ENCODE peak calls at places on chromosomes 6 and 20, in seven cellular contexts. X is HCT116, C is psoas muscle, M is AG04450, F is stomach, Y is epithelial cell of proximal tubule, H is AG10803. W is an unnamed sample.

GRCh38 chr20:43379239-43379917 is 78.3 kb upstream of the SRSF6 start:
- DNase-seq in X (no peak), C (no peak), M (peak), F (no peak), Y (peak), H (peak), W (peak)

GRCh38 chr6:170049641-170050491 is 241.0 kb downstream of the DLL1 start:
- DNase-seq in X (no peak), C (peak), M (peak), F (peak), Y (no peak), H (peak), W (peak)

GRCh38 chr6:91482498-91482897 is 895.6 kb upstream of the MAP3K7 start:
- DNase-seq in X (no peak), C (no peak), M (no peak), F (no peak), Y (no peak), H (no peak), W (no peak)

GRCh38 chr6:4466260-4466659 is 309.9 kb upstream of the CDYL start:
- DNase-seq in X (no peak), C (no peak), M (no peak), F (peak), Y (peak), H (no peak), W (peak)

GRCh38 chr6:127690092-127690491 is 113.1 kb downstream of the C6orf58 start:
- DNase-seq in X (peak), C (no peak), M (peak), F (no peak), Y (no peak), H (peak), W (peak)

GRCh38 chr6:23647045-23647444 is 479.0 kb upstream of the NRSN1 start:
- DNase-seq in X (no peak), C (no peak), M (no peak), F (no peak), Y (no peak), H (no peak), W (no peak)

GRCh38 chr20:62625921-62626547 is 16.3 kb upstream of the SLCO4A1 start:
- DNase-seq in X (no peak), C (no peak), M (no peak), F (no peak), Y (no peak), H (no peak), W (no peak)

GRCh38 chr20:4112490-4113420 is 97.4 kb upstream of the RNF24 start:
- DNase-seq in X (no peak), C (peak), M (no peak), F (peak), Y (no peak), H (peak), W (peak)

GRCh38 chr6:30547454-30547853 is 8.8 kb downstream of the GNL1 start:
- DNase-seq in X (no peak), C (no peak), M (no peak), F (no peak), Y (no peak), H (no peak), W (no peak)

GRCh38 chr20:44702776-44703175 is 12.4 kb upstream of the CCN5 start:
- DNase-seq in X (no peak), C (peak), M (peak), F (peak), Y (no peak), H (peak), W (peak)

GRCh38 chr20:48275737-48276342 is 490.6 kb upstream of the SULF2 start:
- DNase-seq in X (no peak), C (no peak), M (no peak), F (no peak), Y (no peak), H (no peak), W (no peak)

GRCh38 chr20:3494218-3494617 is 23.4 kb downstream of the ATRN start:
- DNase-seq in X (no peak), C (no peak), M (no peak), F (no peak), Y (no peak), H (no peak), W (no peak)

GRCh38 chr6:18545726-18546125 is 158.6 kb downstream of the RNF144B start:
- DNase-seq in X (no peak), C (no peak), M (no peak), F (no peak), Y (no peak), H (no peak), W (peak)

GRCh38 chr6:92587521-92587920 is 831.8 kb downstream of the EPHA7 start:
- DNase-seq in X (no peak), C (no peak), M (no peak), F (no peak), Y (no peak), H (no peak), W (no peak)
- H3K4me3 ChIP-seq in X (no peak), C (no peak), M (no peak), F (no peak), Y (no peak), H (no peak), W (no peak)

DNA sequence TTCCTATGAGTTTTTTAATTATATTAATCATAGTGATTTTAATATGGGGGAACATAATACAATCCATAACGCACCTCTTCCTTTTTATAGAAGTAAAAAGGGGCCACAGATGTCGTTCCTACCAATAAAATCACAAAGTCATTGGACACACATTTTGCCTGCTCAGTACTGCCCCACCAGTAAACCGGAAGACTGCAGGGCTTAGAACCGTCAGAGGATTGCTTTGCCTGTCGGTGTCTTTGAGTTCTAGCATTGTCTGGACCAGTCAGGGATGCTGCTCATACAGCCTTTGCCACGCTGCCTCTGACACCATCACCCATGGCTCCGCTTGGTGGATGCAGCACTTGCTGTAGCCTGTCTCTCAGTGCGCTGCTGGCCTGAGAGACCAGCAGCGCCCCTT is 853.6 kb downstream of the C6orf118 start:
- DNase-seq in X (no peak), C (no peak), M (no peak), F (no peak), Y (no peak), H (no peak), W (no peak)
- TF ChIP-seq CTCF in X (no peak), C (no peak), M (no peak), F (no peak), Y (no peak), H (no peak), W (no peak)

DNA sequence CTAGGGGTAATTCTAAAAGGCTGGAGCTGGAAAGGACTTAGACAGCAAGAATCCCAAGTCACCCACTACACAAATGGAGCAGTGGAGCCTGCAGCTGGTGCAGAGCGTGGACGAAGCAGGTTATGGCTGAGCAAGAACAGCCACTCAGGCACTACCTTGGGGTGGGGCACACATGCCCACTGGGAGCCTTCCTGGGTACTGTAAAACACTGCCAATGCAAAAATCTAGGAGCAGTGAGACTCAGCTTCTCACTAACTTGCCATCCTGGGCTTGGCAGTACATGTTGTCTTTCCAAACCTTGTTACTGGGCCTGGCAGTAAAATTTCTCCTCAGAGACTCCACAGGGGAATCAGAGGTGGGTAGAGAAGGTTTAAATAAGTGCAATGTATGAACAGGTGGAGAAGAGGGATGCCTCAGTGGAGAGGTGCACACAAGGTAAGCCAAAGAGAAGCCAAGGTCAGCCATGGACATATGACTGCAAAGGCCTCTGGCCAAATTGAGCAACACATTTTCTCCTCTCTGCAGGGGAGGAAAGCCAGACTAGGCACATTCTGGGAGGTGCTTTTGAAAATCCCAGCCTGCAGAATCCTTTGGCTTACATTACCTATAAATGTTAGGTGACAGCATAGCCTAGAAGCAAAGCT is 105.6 kb downstream of the TNFRSF21 start:
- DNase-seq in X (no peak), C (no peak), M (no peak), F (no peak), Y (no peak), H (no peak), W (no peak)
- H3K4me3 ChIP-seq in X (no peak), C (no peak), M (no peak), F (no peak), Y (no peak), H (no peak), W (no peak)

DNA sequence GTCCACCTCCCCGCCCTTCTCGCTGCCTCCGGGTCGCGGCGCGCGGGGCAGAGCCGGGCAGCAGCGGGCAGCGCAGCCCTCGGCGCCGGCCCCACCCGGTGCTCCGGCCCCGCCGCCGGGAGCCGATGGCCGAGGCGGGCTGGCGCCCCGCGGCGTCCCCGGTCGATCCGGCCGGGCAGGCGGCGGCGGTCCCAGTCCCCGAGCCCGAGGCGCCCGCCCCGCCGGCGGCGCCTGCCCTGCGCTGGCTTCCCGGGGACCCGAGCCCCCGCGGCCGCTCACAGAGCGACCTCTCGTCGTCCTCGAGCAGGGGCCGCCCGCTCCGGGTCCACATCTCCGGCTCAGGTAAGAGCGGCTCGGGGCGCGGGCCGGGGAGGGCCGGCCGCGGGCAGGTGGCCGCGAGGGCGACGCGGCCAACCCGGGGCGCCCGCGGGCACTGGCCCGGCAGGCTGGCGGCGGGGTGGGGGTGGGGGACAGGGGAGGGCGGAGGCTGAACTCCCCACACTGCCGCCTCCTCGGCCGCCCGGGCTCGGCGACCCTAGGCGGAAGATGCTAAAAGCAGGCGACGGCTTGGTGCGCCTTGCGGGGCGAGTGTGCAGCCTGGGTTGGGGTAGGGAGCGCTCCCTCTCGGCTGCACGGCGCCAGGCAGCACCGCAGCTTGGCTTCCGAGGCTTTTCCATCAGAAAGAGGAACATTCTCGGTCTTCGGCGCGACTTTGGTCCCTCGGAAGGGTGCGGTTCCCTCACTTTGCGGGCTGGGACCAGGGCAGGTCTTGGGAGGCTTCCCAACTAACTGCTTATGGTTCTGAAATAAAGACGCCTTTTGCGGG is 25.6 kb upstream of the FUCA2 start:
- DNase-seq in X (peak), C (peak), M (no peak), F (peak), Y (no peak), H (peak), W (peak)
- TF ChIP-seq CTCF in X (peak), C (peak), M (peak), F (no peak), Y (peak), H (peak), W (peak)

GRCh38 chr6:7155871-7156579 is 48.3 kb downstream of the RREB1 start:
- DNase-seq in X (no peak), C (no peak), M (no peak), F (no peak), Y (no peak), H (no peak), W (no peak)
- H3K4me3 ChIP-seq in X (no peak), C (no peak), M (no peak), F (no peak), Y (no peak), H (no peak), W (no peak)

GRCh38 chr6:49548613-49549304 is 1.7 kb upstream of the C6orf141 start:
- DNase-seq in X (no peak), C (no peak), M (no peak), F (no peak), Y (no peak), H (no peak), W (no peak)
- TF ChIP-seq CTCF in X (peak), C (no peak), M (no peak), F (no peak), Y (peak), H (no peak), W (peak)

GRCh38 chr6:37535701-37536461 is 36.2 kb upstream of the CCDC167 start:
- DNase-seq in X (no peak), C (no peak), M (no peak), F (peak), Y (no peak), H (no peak), W (no peak)
- H3K4me3 ChIP-seq in X (no peak), C (peak), M (peak), F (peak), Y (no peak), H (no peak), W (no peak)

GRCh38 chr20:58709013-58709702 is 16.6 kb downstream of the NPEPL1 start:
- DNase-seq in X (no peak), C (no peak), M (no peak), F (peak), Y (no peak), H (no peak), W (no peak)
- TF ChIP-seq CTCF in X (no peak), C (no peak), M (no peak), F (no peak), Y (no peak), H (no peak), W (no peak)

GRCh38 chr20:33570743-33571142 is 80.8 kb downstream of the CBFA2T2 start:
- DNase-seq in X (no peak), C (no peak), M (no peak), F (no peak), Y (no peak), H (no peak), W (no peak)

GRCh38 chr20:33567949-33568348 is 78.1 kb downstream of the CBFA2T2 start:
- DNase-seq in X (no peak), C (no peak), M (no peak), F (no peak), Y (no peak), H (no peak), W (no peak)

GRCh38 chr20:33568378-33569289 is 78.7 kb downstream of the CBFA2T2 start:
- DNase-seq in X (no peak), C (no peak), M (no peak), F (no peak), Y (no peak), H (no peak), W (no peak)

GRCh38 chr20:33566781-33567603 is 77.1 kb downstream of the CBFA2T2 start:
- DNase-seq in X (no peak), C (no peak), M (no peak), F (no peak), Y (no peak), H (no peak), W (no peak)

DNA sequence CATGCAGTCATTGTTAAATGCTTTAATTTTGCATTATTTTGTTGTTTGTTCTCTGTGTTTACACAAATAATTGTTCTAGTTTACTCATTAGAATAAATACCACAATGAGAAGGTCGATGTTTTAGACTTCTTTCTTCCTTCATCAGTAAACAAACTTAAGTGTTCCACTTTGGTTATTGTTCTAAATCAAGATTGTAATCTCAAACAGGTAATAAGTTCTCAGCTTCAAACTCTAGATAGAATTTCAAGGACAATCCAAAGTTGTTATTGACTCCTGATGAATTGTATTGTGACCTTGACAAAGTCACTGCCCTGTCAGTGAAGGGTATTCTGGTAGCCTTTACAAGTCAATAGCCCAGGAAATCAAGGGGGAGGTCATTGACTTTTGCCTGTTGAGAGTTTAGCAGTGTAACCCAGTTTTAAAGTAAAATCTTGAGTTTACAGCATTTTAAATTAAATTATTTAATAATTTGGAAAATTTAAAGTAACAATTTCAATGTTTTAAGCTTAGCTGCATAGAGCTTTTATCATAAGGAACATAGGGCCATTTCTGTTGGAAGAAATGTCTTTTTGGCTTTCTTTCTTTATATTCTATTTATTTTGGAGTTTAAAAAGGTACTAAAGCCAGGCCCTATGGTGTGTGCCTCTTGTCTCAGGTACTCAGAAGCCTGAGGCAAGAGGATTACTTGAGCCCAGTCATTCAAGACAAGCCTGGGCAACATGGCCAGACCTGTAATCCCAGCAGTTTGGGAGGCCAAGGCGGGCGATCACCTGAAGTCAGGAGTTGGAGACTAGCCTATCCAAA is 79.6 kb downstream of the CBFA2T2 start:
- DNase-seq in X (no peak), C (no peak), M (no peak), F (no peak), Y (no peak), H (no peak), W (no peak)
- H3K4me3 ChIP-seq in X (no peak), C (no peak), M (no peak), F (no peak), Y (no peak), H (no peak), W (no peak)

DNA sequence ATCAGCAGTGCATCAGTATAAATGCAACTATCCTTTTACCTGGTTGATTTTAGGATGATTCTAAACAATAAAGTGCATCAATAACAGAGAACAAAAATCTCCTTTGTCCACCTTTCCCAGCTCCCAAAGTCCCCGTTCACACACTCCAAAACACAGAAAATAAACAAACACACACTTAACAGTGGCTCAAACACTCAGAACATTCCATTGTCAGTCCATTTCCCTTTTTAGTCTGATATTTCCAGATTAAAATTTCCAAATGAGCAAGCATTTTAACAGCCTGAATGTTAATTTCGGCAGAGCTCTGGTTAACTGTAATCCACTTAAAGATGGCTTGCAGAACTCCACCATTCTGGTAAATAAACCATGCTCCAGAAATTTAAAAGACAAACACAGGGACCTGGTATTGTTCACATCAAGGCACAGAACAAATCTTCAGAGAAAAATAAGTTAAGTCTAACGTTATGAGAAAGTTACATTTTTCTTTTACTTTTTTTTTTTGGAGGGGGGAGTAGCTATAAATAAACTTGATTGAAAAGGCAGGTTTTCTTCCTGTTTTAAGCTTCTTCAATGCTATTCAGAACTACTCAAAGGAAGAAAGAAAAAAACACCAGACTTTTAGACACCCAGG is 100.8 kb downstream of the DST start:
- DNase-seq in X (no peak), C (no peak), M (no peak), F (no peak), Y (no peak), H (no peak), W (no peak)
- TF ChIP-seq CTCF in X (no peak), C (no peak), M (no peak), F (no peak), Y (no peak), H (no peak), W (no peak)

W was measured in choroid plexus epithelial cell.